ENCODE peak calls at places on chromosomes 1 and 21, in four cellular contexts. One of them, this sample, is unnamed.

GRCh38 chr21:38800924-38801744 is 4.6 kb upstream of the ETS2 start:
- DNase-seq in SK-N-SH: no peak
- DNase-seq in GM12878: no peak
- DNase-seq in K562: no peak
- DNase-seq in this sample: no peak

GRCh38 chr1:70706381-70707173 is 295.5 kb downstream of the CTH start:
- DNase-seq in SK-N-SH: no peak
- DNase-seq in GM12878: no peak
- DNase-seq in K562: no peak
- DNase-seq in this sample: no peak

GRCh38 chr1:35449334-35450008 is 107.7 kb downstream of the KIAA0319L start:
- DNase-seq in SK-N-SH: no peak
- DNase-seq in GM12878: no peak
- DNase-seq in K562: no peak
- DNase-seq in this sample: no peak

GRCh38 chr1:82934069-82934468 is 1064.9 kb downstream of the TTLL7 start:
- DNase-seq in SK-N-SH: peak; percentile 7
- DNase-seq in GM12878: no peak
- DNase-seq in K562: no peak
- DNase-seq in this sample: no peak

GRCh38 chr1:119595606-119596005 is 52.5 kb downstream of the ZNF697 start:
- DNase-seq in SK-N-SH: no peak
- DNase-seq in GM12878: no peak
- DNase-seq in K562: no peak
- DNase-seq in this sample: no peak

GRCh38 chr1:40712997-40713396 is 21.5 kb downstream of the NFYC start:
- DNase-seq in SK-N-SH: no peak
- DNase-seq in GM12878: no peak
- DNase-seq in K562: no peak
- DNase-seq in this sample: no peak

GRCh38 chr1:213982814-213983588 is 4.8 kb upstream of the PROX1 start:
- DNase-seq in SK-N-SH: peak; percentile 92
- DNase-seq in GM12878: no peak
- DNase-seq in K562: no peak
- DNase-seq in this sample: no peak

GRCh38 chr1:115978292-115978941 is 2.1 kb downstream of the SLC22A15 start:
- DNase-seq in SK-N-SH: no peak
- DNase-seq in GM12878: no peak
- DNase-seq in K562: no peak
- DNase-seq in this sample: no peak

GRCh38 chr1:232678185-232678886 is 48.4 kb upstream of the SIPA1L2 start:
- DNase-seq in SK-N-SH: no peak
- DNase-seq in GM12878: no peak
- DNase-seq in K562: no peak
- DNase-seq in this sample: peak; percentile 35

GRCh38 chr1:178740491-178740890 is 15.4 kb downstream of the RALGPS2 start:
- DNase-seq in SK-N-SH: no peak
- DNase-seq in GM12878: no peak
- DNase-seq in K562: no peak
- DNase-seq in this sample: no peak

GRCh38 chr21:37044643-37045042 is 28.2 kb downstream of the PIGP start:
- DNase-seq in SK-N-SH: no peak
- DNase-seq in GM12878: no peak
- DNase-seq in K562: no peak
- DNase-seq in this sample: no peak

GRCh38 chr1:203328714-203329122 is 22.2 kb downstream of the FMOD start:
- DNase-seq in SK-N-SH: peak; percentile 33
- DNase-seq in GM12878: no peak
- DNase-seq in K562: peak; percentile 81
- DNase-seq in this sample: no peak

GRCh38 chr1:64000021-64000420 is 203.4 kb upstream of the UBE2U start:
- DNase-seq in SK-N-SH: no peak
- DNase-seq in GM12878: no peak
- DNase-seq in K562: no peak
- DNase-seq in this sample: no peak

GRCh38 chr1:100423832-100424337 is 71.6 kb downstream of the CDC14A start:
- DNase-seq in SK-N-SH: no peak
- DNase-seq in GM12878: peak; percentile 24
- DNase-seq in K562: no peak
- DNase-seq in this sample: no peak

GRCh38 chr21:38261851-38262250 is 5.1 kb downstream of the KCNJ15 start:
- DNase-seq in SK-N-SH: no peak
- DNase-seq in GM12878: no peak
- DNase-seq in K562: no peak
- DNase-seq in this sample: no peak

GRCh38 chr1:26413031-26413430 is 2.4 kb downstream of the LIN28A start:
- DNase-seq in SK-N-SH: no peak
- DNase-seq in GM12878: no peak
- DNase-seq in K562: no peak
- DNase-seq in this sample: no peak

GRCh38 chr1:33972676-33973395 is 109.0 kb downstream of the HMGB4 start:
- DNase-seq in SK-N-SH: no peak
- DNase-seq in GM12878: no peak
- DNase-seq in K562: no peak
- DNase-seq in this sample: no peak

GRCh38 chr1:75188892-75189291 is 54.7 kb downstream of the LHX8 start:
- DNase-seq in SK-N-SH: no peak
- DNase-seq in GM12878: no peak
- DNase-seq in K562: no peak
- DNase-seq in this sample: no peak

GRCh38 chr21:16073571-16073970 is 343.8 kb downstream of the USP25 start:
- DNase-seq in SK-N-SH: no peak
- DNase-seq in GM12878: no peak
- DNase-seq in K562: no peak
- DNase-seq in this sample: no peak

GRCh38 chr1:248243204-248243603 is 12.0 kb downstream of the OR2M4 start:
- DNase-seq in SK-N-SH: peak; percentile 32
- DNase-seq in GM12878: peak; percentile 17
- DNase-seq in K562: peak; percentile 23
- DNase-seq in this sample: no peak

GRCh38 chr1:221711642-221712041 is 30.2 kb downstream of the DUSP10 start:
- DNase-seq in SK-N-SH: no peak
- DNase-seq in GM12878: no peak
- DNase-seq in K562: no peak
- DNase-seq in this sample: no peak

GRCh38 chr1:21801100-21801499 is 11.0 kb upstream of the LDLRAD2 start:
- DNase-seq in SK-N-SH: no peak
- DNase-seq in GM12878: no peak
- DNase-seq in K562: peak; percentile 16
- DNase-seq in this sample: no peak

GRCh38 chr1:184210048-184210447 is 158.5 kb downstream of the TSEN15 start:
- DNase-seq in SK-N-SH: no peak
- DNase-seq in GM12878: no peak
- DNase-seq in K562: no peak
- DNase-seq in this sample: no peak

GRCh38 chr1:55155522-55155921 is 59.6 kb downstream of the USP24 start:
- DNase-seq in SK-N-SH: peak; percentile 17
- DNase-seq in GM12878: no peak
- DNase-seq in K562: no peak
- DNase-seq in this sample: no peak

GRCh38 chr1:161082996-161083742 is 6.2 kb downstream of the NECTIN4 start:
- DNase-seq in SK-N-SH: peak; percentile 60
- DNase-seq in GM12878: no peak
- DNase-seq in K562: peak; percentile 77
- DNase-seq in this sample: peak; percentile 89

GRCh38 chr1:242005866-242006565 is 7.1 kb upstream of the MAP1LC3C start:
- DNase-seq in SK-N-SH: no peak
- DNase-seq in GM12878: no peak
- DNase-seq in K562: no peak
- DNase-seq in this sample: no peak

GRCh38 chr1:62071695-62072094 is 123.0 kb upstream of the L1TD1 start:
- DNase-seq in SK-N-SH: no peak
- DNase-seq in GM12878: no peak
- DNase-seq in K562: no peak
- DNase-seq in this sample: no peak

GRCh38 chr1:109815809-109816791 is 52.4 kb upstream of the EPS8L3 start:
- DNase-seq in SK-N-SH: no peak
- DNase-seq in GM12878: peak; percentile 90
- DNase-seq in K562: no peak
- DNase-seq in this sample: no peak

GRCh38 chr1:42756956-42757891 is 9.6 kb downstream of the P3H1 start:
- DNase-seq in SK-N-SH: peak; percentile 82
- DNase-seq in GM12878: no peak
- DNase-seq in K562: peak; percentile 77
- DNase-seq in this sample: peak; percentile 55

GRCh38 chr1:219312967-219313366 is 139.3 kb downstream of the LYPLAL1 start:
- DNase-seq in SK-N-SH: no peak
- DNase-seq in GM12878: no peak
- DNase-seq in K562: no peak
- DNase-seq in this sample: no peak

GRCh38 chr1:29471487-29472313 is 235.4 kb downstream of the PTPRU start:
- DNase-seq in SK-N-SH: peak; percentile 64
- DNase-seq in GM12878: no peak
- DNase-seq in K562: no peak
- DNase-seq in this sample: no peak
- TF ChIP-seq REST in SK-N-SH: no peak
- TF ChIP-seq REST in GM12878: no peak
- TF ChIP-seq REST in K562: no peak
- TF ChIP-seq REST in this sample: no peak

DNA sequence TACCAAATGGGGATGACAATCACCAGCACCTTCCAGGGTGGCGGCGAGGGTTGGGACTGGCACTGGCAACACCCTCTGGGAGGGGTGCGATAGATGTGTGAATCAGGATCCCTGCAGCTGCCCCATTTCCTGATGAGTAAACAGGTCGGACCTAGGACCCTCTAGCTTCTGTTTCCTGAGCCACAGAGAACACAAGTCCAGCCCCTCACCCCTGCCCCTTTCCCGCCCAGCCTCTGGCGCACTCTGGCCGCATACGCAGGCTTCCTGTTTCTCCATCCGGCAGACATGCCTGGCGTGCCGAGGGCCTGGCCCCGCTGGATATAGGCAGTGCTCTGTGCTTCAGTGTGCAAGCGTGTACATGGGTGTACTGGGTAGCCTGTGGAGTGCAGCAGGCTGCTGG is 4.6 kb downstream of the PEAR1 start:
- DNase-seq in SK-N-SH: peak; percentile 75
- DNase-seq in GM12878: no peak
- DNase-seq in K562: no peak
- DNase-seq in this sample: no peak
- TF ChIP-seq ZBTB33 in SK-N-SH: no peak
- TF ChIP-seq ZBTB33 in GM12878: no peak
- TF ChIP-seq ZBTB33 in K562: peak; percentile 63
- TF ChIP-seq ZBTB33 in this sample: no peak

GRCh38 chr1:31954607-31955283 is 16.6 kb upstream of the PTP4A2 start:
- DNase-seq in SK-N-SH: no peak
- DNase-seq in GM12878: no peak
- DNase-seq in K562: peak; percentile 71
- DNase-seq in this sample: peak; percentile 66
- H2AFZ ChIP-seq in SK-N-SH: peak overlapping the region; percentile 95
- H2AFZ ChIP-seq in GM12878: peak overlapping the region; percentile 41
- H2AFZ ChIP-seq in K562: peak overlapping the region; percentile 92
- H2AFZ ChIP-seq in this sample: no peak overlapping the region

DNA sequence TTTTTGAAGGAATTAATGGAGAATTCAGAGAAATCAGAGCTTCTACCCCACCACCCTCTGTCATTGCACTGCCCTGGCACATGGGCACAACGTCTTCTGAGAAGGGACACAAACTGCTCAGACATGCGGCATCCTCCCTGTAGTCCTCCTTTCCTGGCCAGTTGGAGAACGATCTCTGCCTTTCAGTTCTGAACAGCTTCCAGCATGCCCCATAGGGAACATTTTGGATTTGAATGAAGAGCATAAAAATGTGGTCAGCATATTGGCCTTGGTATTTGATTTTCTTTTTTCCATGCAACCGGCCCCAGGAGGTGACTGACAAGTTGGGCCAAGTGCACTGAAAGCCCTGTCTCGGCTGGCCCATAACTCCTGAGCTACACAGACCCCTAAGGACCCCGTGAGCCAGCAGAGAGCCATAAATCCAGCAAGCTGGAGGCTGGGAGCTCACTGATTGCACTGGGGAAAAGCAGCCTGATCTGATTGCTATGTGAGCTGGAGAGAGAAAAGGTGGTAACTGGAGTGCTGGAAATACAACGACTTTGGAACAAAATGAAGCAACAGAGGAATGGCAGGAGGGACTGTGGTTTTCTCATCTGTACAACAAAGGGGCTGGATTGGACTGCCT is 10.9 kb upstream of the BLACAT1 start:
- DNase-seq in SK-N-SH: no peak
- DNase-seq in GM12878: no peak
- DNase-seq in K562: no peak
- DNase-seq in this sample: no peak
- TF ChIP-seq REST in SK-N-SH: no peak
- TF ChIP-seq REST in GM12878: no peak
- TF ChIP-seq REST in K562: no peak
- TF ChIP-seq REST in this sample: no peak

DNA sequence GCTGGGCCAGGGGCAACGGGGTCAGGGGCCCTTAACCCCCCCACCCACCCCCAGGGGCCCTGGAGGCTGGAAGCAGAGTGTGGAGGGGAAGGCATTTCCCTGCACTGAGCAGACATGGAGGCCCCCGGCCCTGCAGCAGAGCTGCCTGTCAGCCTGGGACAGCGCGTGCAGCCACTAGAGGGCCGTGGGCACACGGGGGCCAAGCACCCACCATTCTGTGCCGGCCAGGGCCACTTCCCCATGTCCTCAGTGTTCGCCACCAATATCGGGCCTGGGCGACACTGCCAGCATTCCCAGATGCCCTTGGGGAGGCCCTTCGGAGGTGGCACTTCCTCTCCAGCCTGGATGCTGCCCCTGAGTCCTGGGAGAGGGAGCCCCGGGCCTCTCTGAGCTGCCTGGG is 23.2 kb upstream of the ARHGEF16 start:
- DNase-seq in SK-N-SH: peak; percentile 76
- DNase-seq in GM12878: no peak
- DNase-seq in K562: peak; percentile 43
- DNase-seq in this sample: no peak
- TF ChIP-seq ZBTB33 in SK-N-SH: no peak
- TF ChIP-seq ZBTB33 in GM12878: no peak
- TF ChIP-seq ZBTB33 in K562: no peak
- TF ChIP-seq ZBTB33 in this sample: no peak

GRCh38 chr1:24108334-24109165 is 3.4 kb downstream of the MYOM3 start:
- DNase-seq in SK-N-SH: no peak
- DNase-seq in GM12878: no peak
- DNase-seq in K562: peak; percentile 34
- DNase-seq in this sample: peak; percentile 32

GRCh38 chr1:24107462-24108225 is 4.3 kb downstream of the MYOM3 start:
- DNase-seq in SK-N-SH: no peak
- DNase-seq in GM12878: no peak
- DNase-seq in K562: no peak
- DNase-seq in this sample: peak; percentile 18

GRCh38 chr1:24109686-24110475 is 2.1 kb downstream of the MYOM3 start:
- DNase-seq in SK-N-SH: no peak
- DNase-seq in GM12878: no peak
- DNase-seq in K562: no peak
- DNase-seq in this sample: no peak

GRCh38 chr1:24110642-24111263 is 1.2 kb downstream of the MYOM3 start:
- DNase-seq in SK-N-SH: peak; percentile 93
- DNase-seq in GM12878: no peak
- DNase-seq in K562: no peak
- DNase-seq in this sample: no peak

GRCh38 chr1:24109166-24109483 is 2.8 kb downstream of the MYOM3 start:
- DNase-seq in SK-N-SH: no peak
- DNase-seq in GM12878: no peak
- DNase-seq in K562: no peak
- DNase-seq in this sample: no peak
- H2AFZ ChIP-seq in SK-N-SH: peak overlapping the region; percentile 53
- H2AFZ ChIP-seq in GM12878: no peak overlapping the region
- H2AFZ ChIP-seq in K562: no peak overlapping the region
- H2AFZ ChIP-seq in this sample: no peak overlapping the region